ENCODE peak calls at places on chromosomes 4 and X, in seven cellular contexts. N is lung, T is IMR-90, K is cardiac muscle cell, P is lower lobe of right lung, H is transverse colon, O is PC-3. W is an unnamed sample. For H3K27me3, the result is how much of the 10 kb centered on the place peaks cover.

GRCh38 chr4:2297606-2298517 is 36.0 kb upstream of the MXD4 start:
- DNase-seq in N (no peak), T (no peak), K (no peak), P (no peak), H (no peak), O (no peak), W (no peak)

GRCh38 chr4:147518846-147519767 is 38.2 kb downstream of the EDNRA start:
- DNase-seq in N (peak), T (peak), K (peak), P (peak), H (peak), O (peak), W (peak)

GRCh38 chrX:102085706-102086105 is 39.8 kb upstream of the TCEAL2 start:
- DNase-seq in N (no peak), T (no peak), K (no peak), P (no peak), H (no peak), O (no peak), W (no peak)

GRCh38 chrX:118976599-118977340 is 2.4 kb downstream of the LONRF3 start:
- DNase-seq in N (peak), T (no peak), K (no peak), P (peak), H (peak), O (peak), W (peak)

GRCh38 chr4:79514637-79515320 is 106.8 kb upstream of the GK2 start:
- DNase-seq in N (no peak), T (no peak), K (no peak), P (no peak), H (no peak), O (no peak), W (no peak)

GRCh38 chr4:114237997-114238396 is 258.6 kb upstream of the ARSJ start:
- DNase-seq in N (no peak), T (no peak), K (no peak), P (no peak), H (no peak), O (no peak), W (no peak)

GRCh38 chrX:69618803-69619202 is 2.9 kb downstream of the EDA start:
- DNase-seq in N (no peak), T (peak), K (peak), P (no peak), H (peak), O (peak), W (no peak)

GRCh38 chrX:14125451-14125850 is 95.8 kb upstream of the GEMIN8 start:
- DNase-seq in N (no peak), T (no peak), K (no peak), P (no peak), H (no peak), O (no peak), W (no peak)

GRCh38 chr4:173509031-173510001 is 20.7 kb downstream of the HAND2 start:
- DNase-seq in N (no peak), T (no peak), K (peak), P (no peak), H (no peak), O (no peak), W (no peak)

GRCh38 chr4:128177376-128177959 is 110.1 kb downstream of the PGRMC2 start:
- DNase-seq in N (no peak), T (no peak), K (no peak), P (no peak), H (no peak), O (no peak), W (no peak)

GRCh38 chr4:111433436-111433835 is 711.8 kb upstream of the FAM241A start:
- DNase-seq in N (no peak), T (no peak), K (no peak), P (no peak), H (no peak), O (no peak), W (no peak)
- H3K4me3 ChIP-seq in N (no peak), T (no peak), K (no peak), P (no peak), H (no peak), O (no peak), W (no peak)

GRCh38 chr4:33107813-33108212 is 2387.6 kb downstream of the PCDH7 start:
- DNase-seq in N (no peak), T (no peak), K (no peak), P (no peak), H (no peak), O (peak), W (no peak)

GRCh38 chr4:33104190-33104773 is 2384.1 kb downstream of the PCDH7 start:
- DNase-seq in N (no peak), T (no peak), K (no peak), P (no peak), H (no peak), O (no peak), W (no peak)
- H3K27ac ChIP-seq in N (no peak), T (no peak), K (no peak), P (no peak), H (no peak), O (no peak), W (no peak)

GRCh38 chr4:47713156-47713834 is 124.6 kb downstream of the CORIN start:
- DNase-seq in N (no peak), T (no peak), K (no peak), P (no peak), H (no peak), O (no peak), W (no peak)

GRCh38 chr4:47714269-47714668 is 123.6 kb downstream of the CORIN start:
- DNase-seq in N (no peak), T (no peak), K (no peak), P (no peak), H (no peak), O (no peak), W (no peak)

GRCh38 chr4:47717173-47717572 is 120.7 kb downstream of the CORIN start:
- DNase-seq in N (no peak), T (no peak), K (no peak), P (no peak), H (no peak), O (no peak), W (no peak)

GRCh38 chr4:47718691-47719090 is 119.2 kb downstream of the CORIN start:
- DNase-seq in N (no peak), T (no peak), K (no peak), P (no peak), H (no peak), O (no peak), W (no peak)

DNA sequence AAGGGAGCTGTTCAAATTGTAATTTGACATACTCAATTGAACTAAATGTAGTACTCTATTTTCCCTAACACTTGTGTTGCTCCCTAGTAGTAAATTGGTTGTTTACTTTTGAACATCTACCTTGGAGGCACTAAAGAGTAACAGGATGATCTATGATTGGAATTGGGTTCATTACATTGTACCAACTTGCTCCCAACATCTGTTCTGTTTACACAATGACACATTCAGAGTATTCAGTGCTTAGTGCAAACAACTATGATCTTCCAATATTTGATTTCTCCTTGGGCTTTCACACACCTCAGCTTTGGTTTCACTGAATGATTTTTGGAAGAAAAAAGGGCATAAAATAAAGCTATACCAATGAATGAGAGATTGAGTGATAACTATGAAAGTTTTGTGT is 121.8 kb downstream of the CORIN start:
- DNase-seq in N (no peak), T (no peak), K (no peak), P (no peak), H (no peak), O (peak), W (no peak)
- H3K27me3 ChIP-seq in N (under half), T (under half), K (under half), P (under half), H (under half), O (under half), W (under half)

DNA sequence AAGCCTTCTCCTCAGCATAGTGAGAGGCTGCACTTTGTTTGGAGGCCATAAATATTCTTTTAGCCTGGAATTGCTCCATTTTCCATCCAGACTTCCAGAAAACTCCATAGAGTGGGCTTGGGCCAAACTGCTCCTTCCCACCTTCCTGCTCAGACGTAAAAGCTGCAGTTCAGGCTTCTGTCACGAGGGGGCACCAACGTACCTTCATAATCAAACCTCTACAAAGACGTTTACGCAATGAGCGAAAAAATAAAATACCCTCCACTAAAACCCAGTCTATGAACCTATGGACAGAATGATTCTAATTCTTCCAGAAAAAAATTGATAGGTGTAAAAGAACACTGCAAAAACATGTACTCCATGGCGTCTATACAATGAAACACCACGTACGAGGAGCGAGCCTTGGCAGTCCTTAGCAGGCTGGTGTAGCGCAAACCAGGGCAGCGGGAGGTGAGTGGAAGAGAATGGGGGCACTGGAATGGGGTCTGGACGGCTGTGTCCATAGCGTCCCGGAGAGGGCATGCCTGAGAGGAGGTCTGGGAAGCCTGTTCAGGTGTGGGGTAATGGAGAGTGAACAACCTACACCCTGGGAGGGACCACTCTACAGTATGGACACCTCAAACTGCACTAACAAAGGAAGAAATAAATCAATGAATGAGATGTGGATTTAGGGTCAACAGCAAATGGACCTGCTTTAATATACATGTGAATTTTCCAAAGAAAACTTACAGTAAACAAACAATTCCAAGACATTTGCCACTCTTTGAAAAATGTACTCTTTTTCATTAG is 14.3 kb upstream of the RAB40A start:
- DNase-seq in N (peak), T (peak), K (peak), P (peak), H (peak), O (peak), W (peak)
- H3K4me3 ChIP-seq in N (no peak), T (no peak), K (peak), P (peak), H (no peak), O (peak), W (peak)